ENCODE peak calls at places on chromosomes 4 and X, in eight cellular contexts. Q is astrocyte of the cerebellum; B is epithelial cell of esophagus; L is left ventricle myocardium inferior; V is hepatic stellate cell; P is caudate nucleus; K is mesenchymal stem cell; G is activated CD8-positive, alpha-beta T cell treated with anti-CD3 and anti-CD28 coated beads, Interleukin-2, amount 10 ng/mL, durations not matched to agents 7 days and 5 days. C is an unnamed sample.

GRCh38 chr4:80015407-80016189 is 57.4 kb downstream of the ANTXR2 start:
- DNase-seq in G (no peak), Q (no peak), K (no peak), P (no peak), V (no peak), L (no peak), B (no peak), C (no peak)

GRCh38 chrX:38368774-38369173 is 16.4 kb downstream of the OTC start:
- DNase-seq in K (no peak), L (no peak), Q (no peak), V (no peak), G (no peak), B (no peak), P (no peak), C (no peak)

GRCh38 chrX:130170752-130171445 is 863 bp upstream of the RAB33A start:
- DNase-seq in P (peak), L (peak), Q (no peak), V (peak), K (peak), B (peak), G (peak), C (peak)

GRCh38 chr4:63717384-63717783 is 691.9 kb downstream of the TECRL start:
- DNase-seq in L (no peak), B (peak), K (peak), Q (peak), P (no peak), V (no peak), G (no peak), C (peak)

GRCh38 chrX:130343411-130343810 is 3.7 kb downstream of the SLC25A14 start:
- DNase-seq in K (peak), B (no peak), P (no peak), V (no peak), G (no peak), Q (no peak), L (no peak), C (no peak)

GRCh38 chrX:30620980-30621716 is 32.1 kb upstream of the GK start:
- DNase-seq in P (no peak), G (no peak), V (peak), B (peak), Q (peak), L (no peak), K (peak), C (no peak)

GRCh38 chr4:7165874-7166201 is 26.5 kb upstream of the SORCS2 start:
- DNase-seq in G (no peak), K (no peak), P (no peak), V (no peak), Q (no peak), L (no peak), B (no peak), C (no peak)

GRCh38 chr4:73817341-73817740 is 19.1 kb upstream of the CXCL6 start:
- DNase-seq in K (no peak), B (peak), P (no peak), G (no peak), V (no peak), Q (no peak), L (no peak), C (no peak)

GRCh38 chr4:184534511-184535391 is 60.4 kb upstream of the IRF2 start:
- DNase-seq in K (peak), B (peak), P (no peak), L (no peak), V (peak), G (no peak), Q (no peak), C (no peak)

GRCh38 chrX:30153881-30154260 is 61.5 kb upstream of the MAGEB2 start:
- DNase-seq in B (no peak), L (no peak), G (no peak), K (peak), Q (no peak), V (no peak), P (no peak), C (no peak)

GRCh38 chrX:1657367-1658082 is 42.7 kb downstream of the ASMT start:
- DNase-seq in L (no peak), G (peak), V (no peak), P (no peak), Q (no peak), B (peak), K (no peak), C (no peak)

GRCh38 chr4:116925900-116926457 is 159.4 kb downstream of the TRAM1L1 start:
- DNase-seq in L (no peak), K (peak), V (no peak), G (no peak), P (peak), Q (peak), B (peak), C (no peak)

GRCh38 chr4:119525005-119525749 is 103.4 kb downstream of the PDE5A start:
- DNase-seq in L (no peak), B (peak), G (no peak), K (peak), Q (peak), V (peak), P (no peak), C (no peak)

GRCh38 chrX:72309297-72310071 is 3.8 kb upstream of the CITED1 start:
- DNase-seq in K (no peak), B (no peak), L (no peak), G (no peak), V (no peak), P (no peak), Q (no peak), C (no peak)

GRCh38 chr4:45284400-45285085 is 558.2 kb upstream of the GNPDA2 start:
- DNase-seq in V (no peak), Q (no peak), P (no peak), B (no peak), G (no peak), K (no peak), L (no peak), C (no peak)

GRCh38 chr4:34365891-34366290 is 1878.4 kb downstream of the ARAP2 start:
- DNase-seq in P (no peak), Q (no peak), L (no peak), K (no peak), V (no peak), B (no peak), G (no peak), C (no peak)

GRCh38 chr4:179803857-179804256 is 2361.6 kb upstream of the AGA start:
- DNase-seq in V (no peak), L (no peak), G (no peak), K (peak), P (no peak), B (peak), Q (no peak), C (no peak)

GRCh38 chr4:111066447-111066846 is 443.6 kb upstream of the PITX2 start:
- DNase-seq in V (no peak), P (no peak), K (peak), B (peak), L (no peak), Q (no peak), G (no peak), C (no peak)

GRCh38 chrX:2627272-2627867 is 63.7 kb upstream of the CD99 start:
- DNase-seq in P (no peak), G (peak), V (no peak), Q (no peak), K (peak), L (no peak), B (peak), C (no peak)

GRCh38 chrX:76202471-76202870 is 29.6 kb downstream of the PBDC1 start:
- DNase-seq in B (no peak), V (no peak), K (no peak), P (no peak), L (no peak), G (no peak), Q (no peak), C (no peak)

C was measured in COR-L47.